ENCODE peak calls at places on chromosome 19, in five cellular contexts. B, U, Y, Z and S are unnamed samples.

GRCh38 chr19:4474504-4475136 is 2.5 kb downstream of the HDGFL2 start:
- DNase-seq in B (no peak), U (peak; percentile 81), Y (no peak), Z (no peak), S (no peak)

GRCh38 chr19:35114656-35115537 is 726 bp upstream of the FXYD3 start:
- DNase-seq in B (peak; percentile 78), U (peak; percentile 81), Y (peak; percentile 56), Z (no peak), S (peak; percentile 32)

GRCh38 chr19:18007939-18008673 is at the start of gene ARRDC2:
- DNase-seq in B (peak; percentile 89), U (peak; percentile 95), Y (peak; percentile 92), Z (peak; percentile 76), S (peak; percentile 83)

GRCh38 chr19:47049307-47049700 is 880 bp upstream of the TMEM160 start:
- DNase-seq in B (no peak), U (peak; percentile 34), Y (no peak), Z (no peak), S (no peak)

GRCh38 chr19:33324628-33325027 is 22.3 kb upstream of the CEBPA start:
- DNase-seq in B (no peak), U (no peak), Y (no peak), Z (no peak), S (no peak)

GRCh38 chr19:41328157-41328817 is 18.3 kb downstream of the CCDC97 start:
- DNase-seq in B (no peak), U (no peak), Y (no peak), Z (no peak), S (no peak)

GRCh38 chr19:4914736-4915501 is 5.6 kb downstream of the UHRF1 start:
- DNase-seq in B (peak; percentile 84), U (peak; percentile 85), Y (peak; percentile 43), Z (no peak), S (peak; percentile 66)

GRCh38 chr19:17214531-17215124 is 529 bp upstream of the USE1 start:
- DNase-seq in B (no peak), U (peak; percentile 3), Y (no peak), Z (no peak), S (no peak)

GRCh38 chr19:28541029-28541428 is 671.9 kb downstream of the UQCRFS1 start:
- DNase-seq in B (no peak), U (no peak), Y (no peak), Z (no peak), S (no peak)

GRCh38 chr19:48258350-48258749 is 2.6 kb upstream of the CARD8 start:
- DNase-seq in B (peak; percentile 21), U (no peak), Y (no peak), Z (no peak), S (peak; percentile 23)

GRCh38 chr19:17996826-17997316 is 11.1 kb upstream of the ARRDC2 start:
- DNase-seq in B (peak; percentile 92), U (peak; percentile 88), Y (peak; percentile 86), Z (no peak), S (peak; percentile 81)

GRCh38 chr19:1141944-1142343 is 32.1 kb downstream of the SBNO2 start:
- DNase-seq in B (no peak), U (no peak), Y (no peak), Z (no peak), S (no peak)

GRCh38 chr19:21604351-21604926 is 99.0 kb downstream of the ZNF429 start:
- DNase-seq in B (no peak), U (no peak), Y (no peak), Z (no peak), S (no peak)

GRCh38 chr19:31705656-31706055 is 356.4 kb upstream of the TSHZ3 start:
- DNase-seq in B (no peak), U (no peak), Y (no peak), Z (no peak), S (no peak)

GRCh38 chr19:3608079-3608641 is 1.5 kb upstream of the TBXA2R start:
- DNase-seq in B (no peak), U (no peak), Y (no peak), Z (no peak), S (no peak)

GRCh38 chr19:51323481-51323891 is 12.0 kb downstream of the IGLON5 start:
- DNase-seq in B (no peak), U (no peak), Y (no peak), Z (no peak), S (no peak)

GRCh38 chr19:22545751-22546150 is 88.4 kb upstream of the ZNF492 start:
- DNase-seq in B (no peak), U (no peak), Y (no peak), Z (no peak), S (no peak)

GRCh38 chr19:54137913-54138776 is 583 bp downstream of the CNOT3 start:
- DNase-seq in B (peak; percentile 47), U (peak; percentile 50), Y (peak; percentile 46), Z (no peak), S (peak; percentile 30)

GRCh38 chr19:55372316-55373081 is 2.2 kb upstream of the IL11 start:
- DNase-seq in B (peak; percentile 41), U (peak; percentile 56), Y (no peak), Z (no peak), S (no peak)

GRCh38 chr19:43439183-43440063 is 24.7 kb downstream of the TEX101 start:
- DNase-seq in B (peak; percentile 57), U (no peak), Y (no peak), Z (no peak), S (peak; percentile 49)

GRCh38 chr19:46229442-46229841 is at the start of gene IGFL1:
- DNase-seq in B (no peak), U (no peak), Y (no peak), Z (no peak), S (no peak)

GRCh38 chr19:18290250-18291018 is 9.0 kb upstream of the JUND start:
- DNase-seq in B (peak; percentile 83), U (no peak), Y (peak; percentile 65), Z (no peak), S (peak; percentile 89)

GRCh38 chr19:1956868-1957492 is 16.0 kb downstream of the CSNK1G2 start:
- DNase-seq in B (no peak), U (no peak), Y (no peak), Z (no peak), S (no peak)

GRCh38 chr19:2337329-2337707 is 8.8 kb downstream of the SPPL2B start:
- DNase-seq in B (no peak), U (peak; percentile 80), Y (no peak), Z (no peak), S (no peak)

GRCh38 chr19:42204684-42205083 is 12.8 kb downstream of the DEDD2 start:
- DNase-seq in B (no peak), U (no peak), Y (no peak), Z (no peak), S (no peak)

GRCh38 chr19:13865578-13866462 is 11.1 kb upstream of the NANOS3 start:
- DNase-seq in B (no peak), U (no peak), Y (no peak), Z (no peak), S (no peak)

GRCh38 chr19:40613669-40614594 is 12.8 kb downstream of the LTBP4 start:
- DNase-seq in B (peak; percentile 82), U (peak; percentile 87), Y (peak; percentile 86), Z (no peak), S (peak; percentile 76)

GRCh38 chr19:43739836-43740235 is 14.9 kb downstream of the SMG9 start:
- DNase-seq in B (no peak), U (no peak), Y (no peak), Z (no peak), S (no peak)

GRCh38 chr19:4367781-4368127 is 24.4 kb downstream of the MPND start:
- DNase-seq in B (no peak), U (no peak), Y (no peak), Z (no peak), S (no peak)

DNA sequence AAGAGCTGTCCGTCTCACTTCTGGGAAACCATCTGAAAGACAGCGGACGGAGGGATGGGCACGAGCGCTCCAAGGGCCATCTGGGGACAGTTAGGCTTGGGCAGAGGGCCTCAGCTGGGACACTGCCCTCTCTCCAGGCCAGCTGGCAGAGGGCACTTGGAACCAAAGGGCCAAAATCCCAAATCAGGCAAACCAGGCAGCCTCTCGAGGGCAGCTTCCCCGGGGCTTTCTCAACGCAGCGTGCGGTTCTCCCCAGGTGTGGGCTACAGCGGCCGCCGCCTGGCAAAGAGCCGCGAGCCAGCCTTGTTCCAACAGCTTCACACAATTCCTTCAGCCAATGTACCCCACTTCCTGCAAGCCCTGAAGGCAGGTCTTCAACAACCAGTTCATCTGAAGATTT is 5.0 kb downstream of the MLLT1 start:
- DNase-seq in B (no peak), U (no peak), Y (no peak), Z (no peak), S (no peak)
- H3K4me1 ChIP-seq in B (peaks cover 32% of the 10 kb centered on the region), U (peaks cover 86% of the 10 kb centered on the region), Y (peaks cover 94% of the 10 kb centered on the region), Z (peaks cover 81% of the 10 kb centered on the region), S (peaks cover 9% of the 10 kb centered on the region)

GRCh38 chr19:15562861-15563260 is 52.2 kb upstream of the CYP4F8 start:
- DNase-seq in B (no peak), U (no peak), Y (no peak), Z (no peak), S (no peak)

GRCh38 chr19:15563931-15564330 is 51.1 kb upstream of the CYP4F8 start:
- DNase-seq in B (no peak), U (no peak), Y (peak; percentile 17), Z (no peak), S (no peak)

GRCh38 chr19:15564534-15565168 is 50.4 kb upstream of the CYP4F8 start:
- DNase-seq in B (no peak), U (no peak), Y (no peak), Z (no peak), S (no peak)

GRCh38 chr19:15562145-15562544 is 52.9 kb upstream of the CYP4F8 start:
- DNase-seq in B (no peak), U (no peak), Y (no peak), Z (no peak), S (no peak)

GRCh38 chr19:15563325-15563794 is 51.7 kb upstream of the CYP4F8 start:
- DNase-seq in B (no peak), U (no peak), Y (peak; percentile 28), Z (no peak), S (no peak)
- H3K9me3 ChIP-seq in B (no peaks in the 10 kb centered on the region), U (no peaks in the 10 kb centered on the region), Y (no peaks in the 10 kb centered on the region), Z (no peaks in the 10 kb centered on the region), S (no peaks in the 10 kb centered on the region)

DNA sequence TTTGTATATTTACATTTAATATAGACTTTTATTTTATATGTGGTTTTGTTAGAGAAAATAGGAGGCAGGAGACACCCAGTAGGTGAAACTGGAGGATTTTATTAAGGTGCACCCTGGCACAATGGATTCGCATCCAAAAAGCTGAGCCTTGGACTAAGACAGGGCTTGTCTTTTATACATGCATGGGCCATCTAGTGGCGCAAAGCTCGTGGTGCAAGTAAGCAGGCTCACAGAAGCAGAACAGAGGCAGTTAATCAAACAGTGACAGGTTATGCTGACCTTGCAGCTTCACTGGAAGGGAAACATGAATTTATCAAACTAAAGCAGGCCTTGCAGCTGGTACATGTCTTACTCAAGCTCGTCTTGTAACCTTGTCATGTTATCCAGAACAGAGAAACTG is 58.8 kb upstream of the ZNF681 start:
- DNase-seq in B (peak; percentile 30), U (peak; percentile 47), Y (no peak), Z (no peak), S (no peak)
- H3K27ac ChIP-seq in B (no peak overlapping the region), U (no peak overlapping the region), Y (no peak overlapping the region), Z (no peak overlapping the region), S (no peak overlapping the region)

GRCh38 chr19:38942471-38943181 is 11.9 kb downstream of the MRPS12 start:
- DNase-seq in B (no peak), U (no peak), Y (no peak), Z (no peak), S (no peak)

GRCh38 chr19:38939957-38940356 is 9.2 kb downstream of the MRPS12 start:
- DNase-seq in B (no peak), U (no peak), Y (no peak), Z (no peak), S (no peak)

GRCh38 chr19:38944981-38945506 is 14.3 kb downstream of the MRPS12 start:
- DNase-seq in B (peak; percentile 12), U (no peak), Y (no peak), Z (no peak), S (no peak)

GRCh38 chr19:38945562-38946228 is 15.0 kb downstream of the MRPS12 start:
- DNase-seq in B (no peak), U (no peak), Y (no peak), Z (no peak), S (no peak)

GRCh38 chr19:38941979-38942378 is 11.2 kb downstream of the MRPS12 start:
- DNase-seq in B (no peak), U (no peak), Y (no peak), Z (no peak), S (no peak)
- H3K4me1 ChIP-seq in B (no peaks in the 10 kb centered on the region), U (no peaks in the 10 kb centered on the region), Y (no peaks in the 10 kb centered on the region), Z (no peaks in the 10 kb centered on the region), S (no peaks in the 10 kb centered on the region)